ENCODE peak calls at places on chromosome 11, in five cellular contexts. M is GM23338, E is osteocyte, F is cardiac muscle cell, C is A549. P is an unnamed sample.

GRCh38 chr11:45677811-45678515 is 12.5 kb upstream of the CHST1 start:
- DNase-seq in M (no peak), E (no peak), F (no peak), C (no peak), P (no peak)

GRCh38 chr11:13944016-13944415 is 18.5 kb upstream of the SPON1 start:
- DNase-seq in M (no peak), E (no peak), F (no peak), C (no peak), P (no peak)

GRCh38 chr11:113906038-113906437 is 1.4 kb downstream of the HTR3B start:
- DNase-seq in M (peak; percentile 81), E (no peak), F (peak; percentile 17), C (peak; percentile 10), P (peak; percentile 50)

GRCh38 chr11:33735166-33735425 is 1.1 kb downstream of the CD59 start:
- DNase-seq in M (peak; percentile 19), E (no peak), F (no peak), C (no peak), P (no peak)

GRCh38 chr11:33296695-33297094 is 39.5 kb downstream of the HIPK3 start:
- DNase-seq in M (no peak), E (no peak), F (no peak), C (no peak), P (no peak)

GRCh38 chr11:30760341-30760740 is 174.2 kb upstream of the MPPED2 start:
- DNase-seq in M (no peak), E (no peak), F (no peak), C (no peak), P (no peak)

GRCh38 chr11:68792400-68792955 is 41.2 kb upstream of the TESMIN start:
- DNase-seq in M (no peak), E (no peak), F (no peak), C (no peak), P (no peak)

GRCh38 chr11:37657645-37658044 is 1059.6 kb upstream of the RAG2 start:
- DNase-seq in M (no peak), E (no peak), F (peak; percentile 30), C (no peak), P (peak; percentile 9)

GRCh38 chr11:76767659-76768058 is 15.5 kb upstream of the TSKU start:
- DNase-seq in M (no peak), E (no peak), F (no peak), C (no peak), P (no peak)

GRCh38 chr11:108302121-108302785 is 79.4 kb downstream of the ATM start:
- DNase-seq in M (no peak), E (no peak), F (peak; percentile 52), C (no peak), P (peak; percentile 28)

GRCh38 chr11:122319842-122320555 is 204.0 kb upstream of the BLID start:
- DNase-seq in M (no peak), E (no peak), F (no peak), C (no peak), P (no peak)

GRCh38 chr11:110948112-110948511 is 235.9 kb upstream of the ARHGAP20 start:
- DNase-seq in M (no peak), E (no peak), F (peak; percentile 45), C (no peak), P (no peak)

GRCh38 chr11:8913961-8914660 is 3.1 kb downstream of the AKIP1 start:
- DNase-seq in M (peak; percentile 78), E (no peak), F (peak; percentile 68), C (peak; percentile 40), P (no peak)

GRCh38 chr11:58926251-58926650 is 13.0 kb upstream of the GLYATL1 start:
- DNase-seq in M (no peak), E (no peak), F (no peak), C (no peak), P (no peak)

GRCh38 chr11:82927264-82927880 is 25.8 kb downstream of the DDIAS start:
- DNase-seq in M (peak; percentile 80), E (no peak), F (peak; percentile 66), C (peak; percentile 58), P (peak; percentile 54)

GRCh38 chr11:7910389-7910788 is 20.7 kb downstream of the OR10A6 start:
- DNase-seq in M (peak; percentile 23), E (no peak), F (no peak), C (no peak), P (no peak)

GRCh38 chr11:75721852-75722668 is 4.4 kb downstream of the MOGAT2 start:
- DNase-seq in M (no peak), E (no peak), F (no peak), C (no peak), P (no peak)

GRCh38 chr11:128394436-128395089 is 192.8 kb downstream of the ETS1 start:
- DNase-seq in M (no peak), E (no peak), F (peak; percentile 72), C (no peak), P (no peak)

GRCh38 chr11:3022300-3022967 is 30.3 kb upstream of the NAP1L4 start:
- DNase-seq in M (no peak), E (no peak), F (peak; percentile 88), C (no peak), P (peak; percentile 58)

GRCh38 chr11:13061294-13061990 is 52.3 kb downstream of the RASSF10 start:
- DNase-seq in M (no peak), E (no peak), F (peak; percentile 10), C (no peak), P (no peak)

GRCh38 chr11:88818978-88819377 is 246.8 kb downstream of the GRM5 start:
- DNase-seq in M (no peak), E (no peak), F (no peak), C (no peak), P (no peak)

GRCh38 chr11:13354335-13354734 is 76.7 kb downstream of the BMAL1 start:
- DNase-seq in M (peak; percentile 76), E (no peak), F (peak; percentile 50), C (no peak), P (peak; percentile 17)

GRCh38 chr11:65530157-65530496 is 5.2 kb downstream of the SCYL1 start:
- DNase-seq in M (peak; percentile 57), E (no peak), F (no peak), C (no peak), P (no peak)
- TF ChIP-seq CTCF in M (peak; percentile 41), E (peak; percentile 10), F (peak; percentile 22), C (no peak), P (peak; percentile 60)

GRCh38 chr11:47645500-47645899 is 3.1 kb upstream of the MTCH2 start:
- DNase-seq in M (no peak), E (no peak), F (no peak), C (no peak), P (no peak)

GRCh38 chr11:47646019-47646418 is 3.7 kb upstream of the MTCH2 start:
- DNase-seq in M (no peak), E (no peak), F (no peak), C (no peak), P (no peak)

GRCh38 chr11:47641585-47642098 is 717 bp downstream of the MTCH2 start:
- DNase-seq in M (peak; percentile 28), E (no peak), F (no peak), C (no peak), P (no peak)

GRCh38 chr11:47642099-47642855 is at the start of gene MTCH2:
- DNase-seq in M (peak; percentile 96), E (peak; percentile 99), F (peak; percentile 99), C (peak; percentile 96), P (peak; percentile 95)
- TF ChIP-seq CTCF in M (no peak), E (peak; percentile 42), F (peak; percentile 16), C (peak; percentile 28), P (peak; percentile 69)

DNA sequence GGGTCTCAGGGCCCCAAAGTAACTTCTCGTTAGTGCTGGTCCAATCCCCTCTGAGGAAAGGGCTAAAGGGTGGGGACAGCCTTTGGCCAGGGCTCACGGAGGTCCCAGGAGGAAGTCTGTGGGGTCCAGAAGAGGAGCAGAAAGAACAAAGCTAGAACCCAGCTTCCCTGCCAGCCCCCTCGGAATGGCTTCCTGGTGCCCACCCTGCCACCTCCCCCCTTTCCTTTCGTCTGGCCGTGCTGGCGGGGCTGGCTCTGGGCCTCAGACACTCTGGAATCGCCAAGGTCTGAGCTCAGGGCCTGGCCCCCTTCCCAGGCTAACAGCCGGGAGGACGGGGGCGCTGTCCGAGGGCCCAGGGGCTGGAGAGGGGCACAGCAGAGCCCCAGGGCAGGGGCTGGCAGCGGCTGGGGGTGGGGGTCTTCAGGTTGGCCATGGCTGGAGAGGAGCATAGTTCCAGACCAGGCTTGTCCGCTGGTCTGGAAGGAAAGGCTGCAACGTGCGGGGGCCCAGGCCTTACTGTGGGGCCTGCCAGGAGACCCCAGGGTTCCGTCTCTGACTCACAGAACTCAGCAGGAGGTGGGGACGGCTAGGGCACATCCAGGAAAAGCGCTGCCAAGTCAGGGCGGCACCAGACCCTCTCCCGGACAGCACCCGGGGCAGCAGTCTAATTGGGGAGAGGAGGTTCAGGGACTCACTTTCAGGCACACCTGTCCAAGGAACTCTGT is 788 bp upstream of the LTBP3 start:
- DNase-seq in M (no peak), E (no peak), F (peak; percentile 67), C (no peak), P (no peak)
- TF ChIP-seq CTCF in M (peak; percentile 10), E (no peak), F (peak; percentile 9), C (no peak), P (no peak)

GRCh38 chr11:29255401-29255800 is 761.4 kb downstream of the KCNA4 start:
- DNase-seq in M (no peak), E (no peak), F (peak; percentile 7), C (no peak), P (no peak)
- TF ChIP-seq CTCF in M (no peak), E (no peak), F (no peak), C (no peak), P (no peak)

GRCh38 chr11:62839050-62840015 is at the start of gene WDR74:
- DNase-seq in M (peak; percentile 98), E (peak; percentile 94), F (peak; percentile 95), C (peak; percentile 84), P (peak; percentile 90)
- TF ChIP-seq CTCF in M (no peak), E (no peak), F (no peak), C (no peak), P (peak; percentile 9)

GRCh38 chr11:19196458-19196857 is 5.3 kb downstream of the CSRP3 start:
- DNase-seq in M (no peak), E (no peak), F (no peak), C (no peak), P (no peak)
- TF ChIP-seq CTCF in M (no peak), E (no peak), F (no peak), C (no peak), P (no peak)

P was measured in HFFc6.